ENCODE peak calls at places on chromosomes 7 and 10, in nine cellular contexts. T is HCT116; M is effector memory CD4-positive, alpha-beta T cell; V is CD8-positive, alpha-beta T cell; P is Peyer's patch; L is tibial artery; G is HFF-Myc; J is A549; N is bronchial epithelial cell. E is an unnamed sample.

GRCh38 chr7:136086712-136087111 is 109.6 kb upstream of the MTPN start:
- DNase-seq in T (peak), M (peak), V (no peak), P (peak), L (peak), G (peak), J (peak), N (peak), E (peak)

GRCh38 chr7:85733163-85733915 is 546.5 kb upstream of the SEMA3D start:
- DNase-seq in T (no peak), M (no peak), V (no peak), P (no peak), L (no peak), G (no peak), J (no peak), N (peak), E (no peak)

GRCh38 chr7:112898432-112899290 is 108.5 kb upstream of the TMEM168 start:
- DNase-seq in T (peak), M (no peak), V (no peak), P (no peak), L (no peak), G (peak), J (peak), N (peak), E (no peak)

GRCh38 chr10:44010873-44011602 is 362.4 kb upstream of the ZNF32 start:
- DNase-seq in T (no peak), M (no peak), V (no peak), P (no peak), L (no peak), G (peak), J (no peak), N (peak), E (no peak)

GRCh38 chr10:76454539-76455137 is 1023.2 kb downstream of the LRMDA start:
- DNase-seq in T (no peak), M (no peak), V (no peak), P (no peak), L (no peak), G (no peak), J (no peak), N (no peak), E (no peak)

GRCh38 chr7:192035-192649 is at the start of gene FAM20C:
- DNase-seq in T (peak), M (no peak), V (no peak), P (peak), L (peak), G (no peak), J (peak), N (peak), E (peak)

GRCh38 chr10:108597031-108597430 is 1326.3 kb downstream of the XPNPEP1 start:
- DNase-seq in T (no peak), M (no peak), V (no peak), P (no peak), L (no peak), G (no peak), J (no peak), N (peak), E (no peak)

GRCh38 chr7:91344248-91344647 is 80.0 kb downstream of the FZD1 start:
- DNase-seq in T (no peak), M (no peak), V (no peak), P (no peak), L (no peak), G (no peak), J (no peak), N (no peak), E (no peak)

GRCh38 chr7:5419523-5420107 is 4.0 kb downstream of the TNRC18 start:
- DNase-seq in T (no peak), M (no peak), V (no peak), P (no peak), L (no peak), G (no peak), J (no peak), N (no peak), E (no peak)

GRCh38 chr10:78764846-78765430 is 303.8 kb upstream of the ZMIZ1 start:
- DNase-seq in T (no peak), M (no peak), V (no peak), P (no peak), L (peak), G (no peak), J (no peak), N (no peak), E (no peak)

GRCh38 chr7:151917791-151918311 is 38.4 kb upstream of the GALNTL5 start:
- DNase-seq in T (no peak), M (no peak), V (no peak), P (no peak), L (peak), G (no peak), J (no peak), N (no peak), E (no peak)

GRCh38 chr7:82665966-82666507 is 222.5 kb upstream of the CACNA2D1 start:
- DNase-seq in T (no peak), M (no peak), V (no peak), P (no peak), L (no peak), G (no peak), J (no peak), N (no peak), E (no peak)

GRCh38 chr7:21076054-21076453 is 289.4 kb upstream of the SP8 start:
- DNase-seq in T (no peak), M (no peak), V (no peak), P (no peak), L (no peak), G (no peak), J (no peak), N (peak), E (no peak)

GRCh38 chr10:29081971-29082699 is 206.7 kb upstream of the LYZL1 start:
- DNase-seq in T (no peak), M (no peak), V (no peak), P (no peak), L (no peak), G (no peak), J (no peak), N (no peak), E (no peak)

GRCh38 chr10:21510218-21511070 is 15.0 kb downstream of the SKIDA1 start:
- DNase-seq in T (no peak), M (no peak), V (no peak), P (no peak), L (no peak), G (no peak), J (no peak), N (no peak), E (no peak)

GRCh38 chr7:30681262-30682130 is 760 bp downstream of the CRHR2 start:
- DNase-seq in T (no peak), M (no peak), V (no peak), P (no peak), L (no peak), G (no peak), J (no peak), N (no peak), E (peak)

GRCh38 chr7:69504733-69505132 is 93.5 kb upstream of the AUTS2 start:
- DNase-seq in T (no peak), M (no peak), V (no peak), P (no peak), L (no peak), G (no peak), J (no peak), N (no peak), E (no peak)

GRCh38 chr7:105808209-105808608 is 68.2 kb downstream of the ATXN7L1 start:
- DNase-seq in T (no peak), M (no peak), V (no peak), P (no peak), L (no peak), G (no peak), J (no peak), N (no peak), E (no peak)

GRCh38 chr7:44618754-44619153 is 12.3 kb downstream of the OGDH start:
- DNase-seq in T (peak), M (peak), V (no peak), P (no peak), L (no peak), G (no peak), J (no peak), N (peak), E (no peak)

GRCh38 chr10:52459097-52459496 is 145.0 kb downstream of the DKK1 start:
- DNase-seq in T (no peak), M (no peak), V (no peak), P (no peak), L (no peak), G (no peak), J (no peak), N (no peak), E (no peak)
- H3K4me3 ChIP-seq in T (no peak), M (no peak), V (no peak), P (no peak), L (no peak), G (no peak), J (no peak), N (no peak), E (no peak)

GRCh38 chr10:124094419-124094785 is 1.0 kb upstream of the CHST15 start:
- DNase-seq in T (no peak), M (no peak), V (no peak), P (no peak), L (no peak), G (no peak), J (no peak), N (no peak), E (no peak)

GRCh38 chr10:124095096-124095495 is 1.7 kb upstream of the CHST15 start:
- DNase-seq in T (no peak), M (no peak), V (no peak), P (no peak), L (no peak), G (no peak), J (no peak), N (no peak), E (no peak)

GRCh38 chr10:124091646-124092269 is 1.6 kb downstream of the CHST15 start:
- DNase-seq in T (no peak), M (no peak), V (no peak), P (no peak), L (peak), G (no peak), J (peak), N (no peak), E (no peak)

GRCh38 chr10:124092270-124093075 is 925 bp downstream of the CHST15 start:
- DNase-seq in T (no peak), M (no peak), V (no peak), P (peak), L (peak), G (no peak), J (peak), N (peak), E (no peak)

DNA sequence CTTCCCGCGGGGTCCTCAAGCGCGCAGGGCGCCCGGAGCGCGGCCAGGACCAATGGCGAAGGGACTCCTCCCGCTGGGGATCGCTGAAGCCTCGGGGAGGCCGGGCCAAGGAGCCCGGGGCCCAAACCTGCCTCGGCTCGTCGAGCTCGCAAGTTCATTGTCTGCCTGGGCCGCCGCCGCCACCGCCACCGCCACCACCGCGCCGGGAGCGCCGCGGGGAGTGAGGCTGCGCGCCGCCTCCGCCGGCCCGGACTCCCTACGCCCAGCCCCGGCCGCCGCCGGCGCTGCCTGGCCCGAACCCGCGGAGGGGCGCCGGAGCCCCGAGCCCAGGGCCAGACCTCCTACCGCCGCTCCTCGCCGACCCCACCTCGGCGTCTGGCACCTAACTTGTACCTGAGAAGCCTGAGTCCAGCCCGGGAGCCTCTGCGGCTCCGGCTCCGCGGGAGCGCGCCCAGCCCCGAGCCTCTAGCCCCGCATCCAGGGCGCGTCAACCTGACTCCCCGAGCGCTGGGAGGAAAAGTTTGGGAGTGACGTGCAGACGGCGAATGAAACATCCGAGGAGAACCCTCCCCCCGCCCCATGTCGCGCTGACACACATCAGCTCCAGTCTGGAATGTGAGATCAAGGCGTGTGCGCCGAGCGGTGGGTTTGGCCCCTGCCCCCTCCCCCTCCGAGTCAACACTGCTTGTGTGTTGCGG is at the start of gene CHST15:
- DNase-seq in T (peak), M (no peak), V (no peak), P (peak), L (peak), G (peak), J (peak), N (peak), E (no peak)
- H3K4me3 ChIP-seq in T (peak), M (peak), V (no peak), P (peak), L (peak), G (peak), J (peak), N (peak), E (no peak)

GRCh38 chr10:5563991-5564536 is 39.3 kb downstream of the CALML3 start:
- DNase-seq in T (no peak), M (no peak), V (no peak), P (no peak), L (peak), G (no peak), J (no peak), N (peak), E (no peak)
- H3K4me3 ChIP-seq in T (no peak), M (peak), V (peak), P (no peak), L (no peak), G (no peak), J (no peak), N (no peak), E (peak)

DNA sequence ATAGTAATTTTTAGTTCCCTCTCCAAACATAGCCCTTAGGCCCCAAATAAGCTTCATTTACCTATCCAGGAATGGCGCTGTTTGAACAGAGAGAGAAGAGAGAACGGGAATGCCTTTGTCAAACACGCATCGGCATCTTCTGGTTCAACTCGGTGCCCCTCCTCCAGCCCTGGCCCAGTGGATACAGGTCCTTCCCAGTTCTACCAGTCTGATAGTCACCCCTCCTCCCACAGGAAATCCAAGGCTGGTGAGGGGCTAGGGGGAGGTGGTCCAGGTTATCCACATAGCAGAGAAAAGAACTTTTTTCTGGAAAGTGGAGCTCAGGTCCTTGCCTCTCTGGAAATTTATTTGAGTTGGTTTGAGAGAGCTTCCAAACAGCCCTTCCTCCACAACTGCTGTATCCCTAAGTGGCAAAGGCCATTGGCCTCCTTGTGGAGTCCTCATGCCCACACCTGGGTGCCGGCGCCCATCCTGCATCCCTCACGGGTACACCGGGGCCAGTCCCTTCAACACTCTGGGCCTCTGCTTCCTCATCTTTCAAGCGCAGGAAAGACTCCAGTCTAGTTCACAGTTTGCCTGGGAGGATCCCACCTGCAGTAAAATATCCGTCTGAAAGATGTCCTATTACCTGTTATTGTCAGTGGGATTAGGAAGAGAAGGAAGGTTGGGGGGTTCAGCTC is 287.4 kb downstream of the CELF2 start:
- DNase-seq in T (no peak), M (no peak), V (no peak), P (no peak), L (no peak), G (no peak), J (no peak), N (no peak), E (no peak)
- H3K4me3 ChIP-seq in T (no peak), M (no peak), V (no peak), P (no peak), L (no peak), G (no peak), J (no peak), N (no peak), E (no peak)

DNA sequence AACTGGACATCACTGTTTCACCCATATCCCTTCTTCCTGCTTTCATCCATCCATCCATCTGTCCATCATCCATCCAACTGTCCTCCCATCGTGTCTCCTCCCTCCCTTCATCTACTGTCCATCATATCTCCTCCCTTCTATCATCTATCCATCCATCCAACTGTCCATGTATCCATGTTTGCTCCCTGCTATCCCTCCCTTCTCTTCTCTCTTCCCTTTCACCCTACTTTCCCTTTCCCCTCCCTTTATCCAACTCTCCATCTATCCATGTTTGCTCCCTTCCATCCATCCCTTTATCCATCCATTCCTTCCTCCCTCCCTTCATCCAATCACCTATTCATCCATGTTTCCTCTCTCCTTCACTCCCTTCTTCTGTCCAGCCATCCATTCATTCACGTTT is 92.6 kb upstream of the CTBP2 start:
- DNase-seq in T (no peak), M (no peak), V (no peak), P (no peak), L (no peak), G (no peak), J (no peak), N (no peak), E (no peak)
- H3K4me3 ChIP-seq in T (no peak), M (no peak), V (no peak), P (no peak), L (no peak), G (no peak), J (no peak), N (no peak), E (no peak)

DNA sequence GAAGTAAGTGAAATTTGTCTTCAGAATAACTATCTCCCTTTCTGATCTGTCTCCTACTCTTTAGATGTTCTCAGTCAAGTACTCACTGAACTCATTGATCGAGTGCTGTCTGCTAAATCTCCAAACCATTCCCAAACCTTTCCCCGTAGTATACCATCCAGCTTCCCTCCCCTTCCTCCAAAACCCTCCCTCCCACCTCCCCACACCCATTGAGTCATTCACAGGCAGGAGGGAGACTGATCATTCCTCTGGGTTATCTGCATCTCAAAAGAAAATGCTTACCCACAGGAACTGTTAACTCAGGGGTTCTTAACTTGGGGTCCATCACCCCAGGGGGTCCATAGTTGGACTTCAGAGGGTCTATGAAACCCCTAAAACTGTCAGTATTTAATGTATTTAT is 37.4 kb downstream of the GOT1 start:
- DNase-seq in T (no peak), M (no peak), V (no peak), P (no peak), L (no peak), G (no peak), J (no peak), N (peak), E (no peak)
- H3K4me3 ChIP-seq in T (no peak), M (no peak), V (no peak), P (no peak), L (no peak), G (no peak), J (no peak), N (no peak), E (no peak)

DNA sequence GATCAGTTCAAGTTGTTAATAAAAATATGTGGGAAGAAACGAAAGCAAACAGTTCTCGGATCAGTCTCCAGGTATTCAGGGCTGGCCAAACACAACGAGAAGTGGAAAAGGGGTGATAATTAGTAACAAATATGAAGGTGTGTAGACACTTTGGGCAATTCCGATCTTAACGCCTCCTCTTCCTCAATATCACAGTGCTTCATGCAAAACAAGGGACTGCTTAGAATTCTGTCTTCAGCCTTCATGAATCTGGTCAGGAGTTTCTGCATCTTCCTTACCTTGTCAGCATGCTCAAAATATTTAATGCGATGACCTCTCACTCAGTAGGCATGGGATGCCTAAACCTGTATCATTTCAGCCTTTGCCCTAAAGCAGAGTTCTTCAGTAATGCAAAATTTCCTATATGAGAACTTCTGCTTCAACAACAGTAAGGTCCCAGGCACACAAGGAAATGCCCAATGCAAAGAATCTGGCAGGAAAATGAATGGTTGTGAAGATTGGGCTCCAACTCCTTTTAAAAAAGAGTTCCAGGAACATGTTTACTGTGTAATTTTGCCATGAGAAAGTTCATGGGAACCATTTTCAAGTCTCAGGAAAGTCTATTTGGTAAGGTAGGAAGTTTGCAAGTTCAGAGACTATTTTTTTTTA is 23.4 kb upstream of the VAX1 start:
- DNase-seq in T (no peak), M (no peak), V (no peak), P (no peak), L (no peak), G (no peak), J (no peak), N (no peak), E (no peak)
- H3K4me3 ChIP-seq in T (no peak), M (no peak), V (no peak), P (no peak), L (no peak), G (no peak), J (no peak), N (no peak), E (no peak)

E was measured in CD8-positive, alpha-beta memory T cell.